ENCODE peak calls at places on chromosomes 13 and 19, in four cellular contexts. One of them, this sample, is unnamed.

GRCh38 chr19:35404879-35405622 is 34.2 kb downstream of the GPR42 start:
- DNase-seq in tibial artery: no peak
- DNase-seq in neuronal stem cell: peak; percentile 17
- DNase-seq in aorta: no peak
- DNase-seq in this sample: no peak

GRCh38 chr19:3024870-3025515 is 4.1 kb downstream of the TLE2 start:
- DNase-seq in tibial artery: no peak
- DNase-seq in neuronal stem cell: no peak
- DNase-seq in aorta: no peak
- DNase-seq in this sample: no peak

GRCh38 chr13:42968906-42969305 is 23.1 kb downstream of the EPSTI1 start:
- DNase-seq in tibial artery: no peak
- DNase-seq in neuronal stem cell: no peak
- DNase-seq in aorta: no peak
- DNase-seq in this sample: no peak

GRCh38 chr13:48542581-48543341 is 9.9 kb upstream of the RCBTB2 start:
- DNase-seq in tibial artery: peak; percentile 78
- DNase-seq in neuronal stem cell: peak; percentile 26
- DNase-seq in aorta: no peak
- DNase-seq in this sample: no peak

GRCh38 chr13:95002968-95003813 is 290.8 kb upstream of the SOX21 start:
- DNase-seq in tibial artery: no peak
- DNase-seq in neuronal stem cell: peak; percentile 17
- DNase-seq in aorta: no peak
- DNase-seq in this sample: no peak

GRCh38 chr13:74074723-74075122 is 59.5 kb downstream of the KLF12 start:
- DNase-seq in tibial artery: no peak
- DNase-seq in neuronal stem cell: no peak
- DNase-seq in aorta: no peak
- DNase-seq in this sample: no peak

GRCh38 chr13:110044521-110045200 is 258.3 kb upstream of the IRS2 start:
- DNase-seq in tibial artery: no peak
- DNase-seq in neuronal stem cell: no peak
- DNase-seq in aorta: no peak
- DNase-seq in this sample: no peak

GRCh38 chr13:95607363-95607762 is 37.1 kb downstream of the DZIP1 start:
- DNase-seq in tibial artery: no peak
- DNase-seq in neuronal stem cell: no peak
- DNase-seq in aorta: no peak
- DNase-seq in this sample: no peak

GRCh38 chr19:4042731-4043082 is 24.0 kb downstream of the ZBTB7A start:
- DNase-seq in tibial artery: no peak
- DNase-seq in neuronal stem cell: no peak
- DNase-seq in aorta: no peak
- DNase-seq in this sample: no peak

GRCh38 chr13:37074703-37075102 is 15.2 kb upstream of the SUPT20H start:
- DNase-seq in tibial artery: no peak
- DNase-seq in neuronal stem cell: no peak
- DNase-seq in aorta: no peak
- DNase-seq in this sample: no peak

GRCh38 chr13:30978981-30979956 is 46.8 kb downstream of the TEX26 start:
- DNase-seq in tibial artery: no peak
- DNase-seq in neuronal stem cell: peak; percentile 49
- DNase-seq in aorta: peak; percentile 77
- DNase-seq in this sample: no peak

GRCh38 chr19:13152854-13153626 is 2.8 kb downstream of the IER2 start:
- DNase-seq in tibial artery: peak; percentile 97
- DNase-seq in neuronal stem cell: peak; percentile 98
- DNase-seq in aorta: peak; percentile 99
- DNase-seq in this sample: peak; percentile 96

GRCh38 chr19:8334458-8335342 is 8.4 kb downstream of the KANK3 start:
- DNase-seq in tibial artery: no peak
- DNase-seq in neuronal stem cell: peak; percentile 73
- DNase-seq in aorta: no peak
- DNase-seq in this sample: peak; percentile 44

GRCh38 chr13:95020298-95020987 is 280.8 kb downstream of the ABCC4 start:
- DNase-seq in tibial artery: no peak
- DNase-seq in neuronal stem cell: no peak
- DNase-seq in aorta: no peak
- DNase-seq in this sample: no peak

GRCh38 chr19:6802336-6803035 is 30.0 kb downstream of the VAV1 start:
- DNase-seq in tibial artery: peak; percentile 71
- DNase-seq in neuronal stem cell: no peak
- DNase-seq in aorta: peak; percentile 74
- DNase-seq in this sample: no peak

GRCh38 chr13:76014618-76015315 is 378.6 kb downstream of the LMO7 start:
- DNase-seq in tibial artery: no peak
- DNase-seq in neuronal stem cell: no peak
- DNase-seq in aorta: no peak
- DNase-seq in this sample: no peak

GRCh38 chr19:1169921-1170885 is 3.9 kb downstream of the SBNO2 start:
- DNase-seq in tibial artery: no peak
- DNase-seq in neuronal stem cell: no peak
- DNase-seq in aorta: peak; percentile 77
- DNase-seq in this sample: peak; percentile 93

GRCh38 chr19:34254552-34255432 is at the start of gene GARRE1:
- DNase-seq in tibial artery: no peak
- DNase-seq in neuronal stem cell: peak; percentile 48
- DNase-seq in aorta: peak; percentile 80
- DNase-seq in this sample: no peak

GRCh38 chr19:55146078-55146647 is 2.8 kb downstream of the TNNT1 start:
- DNase-seq in tibial artery: no peak
- DNase-seq in neuronal stem cell: no peak
- DNase-seq in aorta: no peak
- DNase-seq in this sample: no peak

GRCh38 chr19:55075366-55075998 is at the start of gene EPS8L1:
- DNase-seq in tibial artery: no peak
- DNase-seq in neuronal stem cell: no peak
- DNase-seq in aorta: no peak
- DNase-seq in this sample: no peak

GRCh38 chr13:99056381-99057014 is 78.6 kb upstream of the DOCK9 start:
- DNase-seq in tibial artery: no peak
- DNase-seq in neuronal stem cell: no peak
- DNase-seq in aorta: no peak
- DNase-seq in this sample: no peak

GRCh38 chr19:15265849-15266248 is 33.6 kb upstream of the EPHX3 start:
- DNase-seq in tibial artery: peak; percentile 98
- DNase-seq in neuronal stem cell: no peak
- DNase-seq in aorta: peak; percentile 97
- DNase-seq in this sample: peak; percentile 84

GRCh38 chr13:114081761-114082681 is 50.4 kb downstream of the RASA3 start:
- DNase-seq in tibial artery: peak; percentile 57
- DNase-seq in neuronal stem cell: no peak
- DNase-seq in aorta: no peak
- DNase-seq in this sample: no peak

GRCh38 chr19:18847516-18848463 is 16.0 kb downstream of the UPF1 start:
- DNase-seq in tibial artery: no peak
- DNase-seq in neuronal stem cell: no peak
- DNase-seq in aorta: peak; percentile 80
- DNase-seq in this sample: no peak

GRCh38 chr13:46315036-46315435 is 72.0 kb downstream of the RUBCNL start:
- DNase-seq in tibial artery: no peak
- DNase-seq in neuronal stem cell: no peak
- DNase-seq in aorta: no peak
- DNase-seq in this sample: no peak

GRCh38 chr13:49701481-49701880 is 10.2 kb upstream of the EBPL start:
- DNase-seq in tibial artery: no peak
- DNase-seq in neuronal stem cell: no peak
- DNase-seq in aorta: no peak
- DNase-seq in this sample: no peak

GRCh38 chr13:105272660-105273631 is 1262.5 kb downstream of the EFNB2 start:
- DNase-seq in tibial artery: no peak
- DNase-seq in neuronal stem cell: no peak
- DNase-seq in aorta: no peak
- DNase-seq in this sample: no peak

GRCh38 chr19:1019980-1020867 is 699 bp downstream of the TMEM259 start:
- DNase-seq in tibial artery: no peak
- DNase-seq in neuronal stem cell: no peak
- DNase-seq in aorta: no peak
- DNase-seq in this sample: no peak

GRCh38 chr19:11115042-11115441 is 25.8 kb downstream of the LDLR start:
- DNase-seq in tibial artery: no peak
- DNase-seq in neuronal stem cell: no peak
- DNase-seq in aorta: no peak
- DNase-seq in this sample: no peak

GRCh38 chr13:51346397-51346796 is 6.9 kb downstream of the SERPINE3 start:
- DNase-seq in tibial artery: no peak
- DNase-seq in neuronal stem cell: no peak
- DNase-seq in aorta: no peak
- DNase-seq in this sample: no peak

GRCh38 chr13:47256618-47257017 is 359.8 kb upstream of the HTR2A start:
- DNase-seq in tibial artery: no peak
- DNase-seq in neuronal stem cell: no peak
- DNase-seq in aorta: no peak
- DNase-seq in this sample: no peak

GRCh38 chr19:42816901-42817300 is 51.4 kb upstream of the PSG8 start:
- DNase-seq in tibial artery: no peak
- DNase-seq in neuronal stem cell: no peak
- DNase-seq in aorta: no peak
- DNase-seq in this sample: no peak

GRCh38 chr13:59112375-59112774 is 1051.4 kb downstream of the DIAPH3 start:
- DNase-seq in tibial artery: no peak
- DNase-seq in neuronal stem cell: no peak
- DNase-seq in aorta: no peak
- DNase-seq in this sample: no peak